ENCODE peak calls at places on chromosome 3, in four cellular contexts. E, U, Z and S are unnamed samples.

GRCh38 chr3:65960087-65960486 is 78.6 kb downstream of the MAGI1 start:
- DNase-seq in U (no peak), Z (no peak), E (no peak), S (no peak)

GRCh38 chr3:179717219-179717618 is 64.4 kb downstream of the USP13 start:
- DNase-seq in Z (no peak), E (no peak), U (no peak), S (no peak)

GRCh38 chr3:191244242-191244867 is 45.3 kb downstream of the OSTN start:
- DNase-seq in Z (peak; percentile 57), U (no peak), E (no peak), S (no peak)

GRCh38 chr3:72821170-72821781 is 27.0 kb downstream of the SHQ1 start:
- DNase-seq in U (no peak), Z (peak; percentile 31), E (no peak), S (no peak)

GRCh38 chr3:114645392-114645791 is 351.6 kb downstream of the TIGIT start:
- DNase-seq in E (no peak), Z (no peak), U (no peak), S (no peak)

GRCh38 chr3:155548194-155548593 is 196.7 kb downstream of the PLCH1 start:
- DNase-seq in E (no peak), U (no peak), Z (no peak), S (no peak)

GRCh38 chr3:136952292-136952691 is 5.5 kb upstream of the IL20RB start:
- DNase-seq in E (no peak), Z (no peak), U (no peak), S (no peak)

GRCh38 chr3:114454592-114455251 is 160.9 kb downstream of the TIGIT start:
- DNase-seq in E (no peak), U (no peak), Z (peak; percentile 40), S (peak; percentile 23)

GRCh38 chr3:66038384-66038725 is 363 bp downstream of the MAGI1 start:
- DNase-seq in Z (no peak), E (no peak), U (no peak), S (no peak)

GRCh38 chr3:9390265-9390888 is 7.0 kb upstream of the SETD5 start:
- DNase-seq in Z (no peak), U (no peak), E (no peak), S (no peak)

GRCh38 chr3:122030381-122031122 is 8.5 kb upstream of the ILDR1 start:
- DNase-seq in U (no peak), E (no peak), Z (no peak), S (no peak)

GRCh38 chr3:23041918-23042696 is 161.0 kb upstream of the UBE2E2 start:
- DNase-seq in E (no peak), U (peak; percentile 60), Z (no peak), S (no peak)

GRCh38 chr3:159158213-159158612 is 356.4 kb downstream of the MFSD1 start:
- DNase-seq in E (no peak), Z (no peak), U (no peak), S (no peak)

GRCh38 chr3:13788522-13789424 is 91.1 kb downstream of the WNT7A start:
- DNase-seq in U (no peak), Z (no peak), E (no peak), S (no peak)

GRCh38 chr3:196660381-196661166 is 21.1 kb downstream of the NRROS start:
- DNase-seq in Z (no peak), U (no peak), E (no peak), S (no peak)

GRCh38 chr3:53318522-53318921 is 28.8 kb downstream of the DCP1A start:
- DNase-seq in U (no peak), E (no peak), Z (no peak), S (no peak)

GRCh38 chr3:115217678-115218451 is 70.8 kb upstream of the ZBTB20 start:
- DNase-seq in U (no peak), E (no peak), Z (peak; percentile 27), S (no peak)

GRCh38 chr3:128854382-128854939 is 25.0 kb upstream of the ACAD9 start:
- DNase-seq in U (no peak), Z (peak; percentile 42), E (no peak), S (no peak)

GRCh38 chr3:8702560-8702959 is 31.0 kb upstream of the CAV3 start:
- DNase-seq in E (no peak), U (no peak), Z (peak; percentile 8), S (no peak)

GRCh38 chr3:187066228-187066995 is 72.9 kb downstream of the RPL39L start:
- DNase-seq in Z (peak; percentile 94), E (no peak), U (no peak), S (no peak)

GRCh38 chr3:183178833-183179549 is 16.5 kb upstream of the LAMP3 start:
- DNase-seq in E (peak; percentile 84), U (peak; percentile 60), Z (no peak), S (no peak)

GRCh38 chr3:25916286-25916685 is 126.4 kb downstream of the OXSM start:
- DNase-seq in U (no peak), Z (no peak), E (no peak), S (no peak)

GRCh38 chr3:71710906-71711494 is 14.2 kb downstream of the EIF4E3 start:
- DNase-seq in U (no peak), Z (peak; percentile 65), E (no peak), S (no peak)

GRCh38 chr3:180287703-180288102 is 251.0 kb upstream of the PEX5L start:
- DNase-seq in E (no peak), Z (no peak), U (no peak), S (no peak)

GRCh38 chr3:164340273-164340672 is 738.0 kb downstream of the SI start:
- DNase-seq in U (no peak), E (no peak), Z (no peak), S (no peak)

GRCh38 chr3:126131881-126132750 is 48.2 kb upstream of the SLC41A3 start:
- DNase-seq in E (no peak), U (peak; percentile 41), Z (no peak), S (peak; percentile 11)

GRCh38 chr3:149282836-149283235 is 50.6 kb downstream of the TM4SF18 start:
- DNase-seq in Z (no peak), E (no peak), U (no peak), S (no peak)

GRCh38 chr3:140777631-140778030 is 99.8 kb downstream of the TRIM42 start:
- DNase-seq in Z (no peak), U (no peak), E (no peak), S (no peak)

GRCh38 chr3:119796368-119796767 is 14.5 kb downstream of the NR1I2 start:
- DNase-seq in E (no peak), Z (no peak), U (no peak), S (no peak)

GRCh38 chr3:8282541-8283165 is 219.0 kb upstream of the LMCD1 start:
- DNase-seq in U (no peak), Z (no peak), E (no peak), S (no peak)

GRCh38 chr3:15722877-15723623 is 74.7 kb downstream of the ANKRD28 start:
- DNase-seq in U (no peak), E (no peak), Z (no peak), S (no peak)

GRCh38 chr3:143585720-143586456 is 262.4 kb downstream of the SLC9A9 start:
- DNase-seq in E (no peak), Z (no peak), U (no peak), S (no peak)

GRCh38 chr3:144096016-144096415 is 124.4 kb downstream of the DIPK2A start:
- DNase-seq in E (no peak), U (no peak), Z (no peak), S (no peak)

GRCh38 chr3:72414481-72415016 is 433.7 kb downstream of the SHQ1 start:
- DNase-seq in U (no peak), E (no peak), Z (no peak), S (no peak)

GRCh38 chr3:148648685-148649352 is 48.9 kb upstream of the AGTR1 start:
- DNase-seq in E (no peak), U (no peak), Z (no peak), S (no peak)

GRCh38 chr3:80006315-80006714 is 238.5 kb upstream of the ROBO1 start:
- DNase-seq in Z (no peak), U (no peak), E (no peak), S (no peak)

GRCh38 chr3:65560133-65560532 is 478.6 kb downstream of the MAGI1 start:
- DNase-seq in Z (no peak), U (no peak), E (no peak), S (no peak)

GRCh38 chr3:17176757-17177156 is 292.0 kb downstream of the PLCL2 start:
- DNase-seq in U (no peak), Z (no peak), E (no peak), S (no peak)
- H3K4me1 ChIP-seq in U (peaks cover 6% of the 10 kb centered on the region), Z (peaks cover 20% of the 10 kb centered on the region), E (peaks cover 8% of the 10 kb centered on the region), S (peaks cover 12% of the 10 kb centered on the region)

GRCh38 chr3:4419920-4420319 is 47.1 kb downstream of the SUMF1 start:
- DNase-seq in Z (no peak), E (no peak), U (no peak), S (no peak)
- H3K4me1 ChIP-seq in Z (no peaks in the 10 kb centered on the region), E (no peaks in the 10 kb centered on the region), U (peaks cover 12% of the 10 kb centered on the region), S (no peaks in the 10 kb centered on the region)

DNA sequence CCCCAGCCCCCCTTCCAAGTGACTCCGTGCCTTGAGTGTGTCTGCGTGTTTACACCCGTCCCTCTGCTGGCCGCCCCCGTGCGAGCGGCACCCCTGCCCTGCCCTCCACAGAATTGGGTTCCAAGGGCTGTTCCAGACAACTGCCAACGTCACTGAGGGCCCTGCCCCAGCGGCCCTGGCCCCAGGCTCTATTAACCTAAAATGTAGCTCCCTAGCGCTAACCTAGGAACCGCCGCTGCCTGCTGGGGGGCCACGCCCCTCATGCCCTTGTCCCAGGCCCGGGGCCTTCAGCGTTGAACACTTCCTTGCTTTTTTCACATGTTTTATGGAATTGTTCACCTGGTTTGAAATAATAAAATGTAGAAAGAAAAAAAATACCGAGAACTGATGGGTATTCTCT is 10.0 kb upstream of the SEMA3B start:
- DNase-seq in U (peak; percentile 49), E (no peak), Z (no peak), S (no peak)
- H3K4me1 ChIP-seq in U (no peaks in the 10 kb centered on the region), E (no peaks in the 10 kb centered on the region), Z (peaks cover 4% of the 10 kb centered on the region), S (peaks cover 23% of the 10 kb centered on the region)

GRCh38 chr3:48296699-48297098 is 36.8 kb downstream of the SPINK8 start:
- DNase-seq in U (no peak), E (no peak), Z (no peak), S (no peak)

GRCh38 chr3:48299746-48300361 is 33.6 kb downstream of the SPINK8 start:
- DNase-seq in E (no peak), U (no peak), Z (no peak), S (no peak)

GRCh38 chr3:48301020-48301813 is 32.2 kb downstream of the SPINK8 start:
- DNase-seq in E (peak; percentile 93), U (peak; percentile 95), Z (peak; percentile 95), S (peak; percentile 90)

GRCh38 chr3:48294611-48295263 is 38.7 kb downstream of the SPINK8 start:
- DNase-seq in Z (no peak), U (no peak), E (no peak), S (no peak)

DNA sequence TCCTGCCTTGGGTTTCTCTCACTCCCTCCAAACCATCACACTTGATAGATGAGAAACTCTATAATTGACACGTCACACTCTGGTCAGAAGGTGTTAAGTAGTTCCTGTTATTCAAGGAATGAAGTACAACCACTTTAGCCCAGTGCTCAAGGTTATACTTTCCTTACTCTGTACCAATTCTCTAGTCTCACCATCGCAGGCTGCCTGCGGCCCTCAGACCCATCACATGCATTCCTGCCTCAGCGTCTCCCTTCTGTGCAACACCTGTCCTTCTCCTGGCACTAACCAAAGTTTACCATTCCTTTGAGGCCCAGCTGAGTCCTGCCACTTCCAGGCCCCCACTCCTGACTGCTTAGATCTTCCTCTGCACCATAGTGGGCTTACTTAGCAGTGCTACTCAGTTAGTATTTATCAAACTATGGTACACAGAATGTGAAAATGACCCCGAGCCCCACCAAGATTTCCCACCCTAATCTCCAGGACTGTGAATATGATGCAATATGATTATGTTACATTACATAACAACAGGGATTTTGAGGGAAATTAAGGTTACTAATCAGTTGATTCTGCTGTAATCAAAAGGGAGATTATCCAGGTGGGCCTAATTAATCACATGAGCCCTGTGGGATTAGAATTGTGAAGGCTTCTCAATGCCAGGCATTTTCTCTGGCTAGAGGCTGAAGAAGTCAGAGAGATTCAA is 36.2 kb downstream of the SPINK8 start:
- DNase-seq in E (no peak), Z (no peak), U (no peak), S (no peak)
- H3K4me1 ChIP-seq in E (peaks cover 11% of the 10 kb centered on the region), Z (peaks cover 18% of the 10 kb centered on the region), U (peaks cover 6% of the 10 kb centered on the region), S (peaks cover 6% of the 10 kb centered on the region)

GRCh38 chr3:42019144-42019952 is 57.4 kb upstream of the ULK4 start:
- DNase-seq in U (no peak), E (no peak), Z (no peak), S (peak; percentile 71)
- H3K4me1 ChIP-seq in U (no peaks in the 10 kb centered on the region), E (peaks cover 35% of the 10 kb centered on the region), Z (peaks cover 83% of the 10 kb centered on the region), S (peaks cover 72% of the 10 kb centered on the region)